ENCODE peak calls at places on chromosome 19, in five cellular contexts. One of them, this sample, is unnamed.

GRCh38 chr19:18294467-18294864 is 13.0 kb upstream of the JUND start:
- DNase-seq in fibroblast of lung: no peak
- DNase-seq in bronchial epithelial cell: peak
- DNase-seq in lower leg skin: peak
- DNase-seq in GM06990: peak
- DNase-seq in this sample: no peak

GRCh38 chr19:10660346-10660745 is 6.2 kb downstream of the ILF3 start:
- DNase-seq in GM06990: no peak
- DNase-seq in lower leg skin: no peak
- DNase-seq in fibroblast of lung: no peak
- DNase-seq in bronchial epithelial cell: peak
- DNase-seq in this sample: no peak

GRCh38 chr19:15288146-15288963 is 44.0 kb downstream of the BRD4 start:
- DNase-seq in bronchial epithelial cell: no peak
- DNase-seq in fibroblast of lung: no peak
- DNase-seq in lower leg skin: no peak
- DNase-seq in GM06990: peak
- DNase-seq in this sample: no peak

GRCh38 chr19:19113040-19113541 is 25.2 kb downstream of the TMEM161A start:
- DNase-seq in lower leg skin: no peak
- DNase-seq in GM06990: no peak
- DNase-seq in fibroblast of lung: peak
- DNase-seq in bronchial epithelial cell: no peak
- DNase-seq in this sample: peak

GRCh38 chr19:1221141-1221903 is 15.7 kb downstream of the STK11 start:
- DNase-seq in fibroblast of lung: peak
- DNase-seq in GM06990: no peak
- DNase-seq in bronchial epithelial cell: no peak
- DNase-seq in lower leg skin: no peak
- DNase-seq in this sample: no peak

GRCh38 chr19:34363094-34363493 is 1.9 kb upstream of the GPI start:
- DNase-seq in bronchial epithelial cell: no peak
- DNase-seq in lower leg skin: no peak
- DNase-seq in GM06990: no peak
- DNase-seq in fibroblast of lung: no peak
- DNase-seq in this sample: no peak

GRCh38 chr19:30516586-30516985 is 144.4 kb downstream of the ZNF536 start:
- DNase-seq in bronchial epithelial cell: no peak
- DNase-seq in GM06990: no peak
- DNase-seq in lower leg skin: no peak
- DNase-seq in fibroblast of lung: no peak
- DNase-seq in this sample: peak

GRCh38 chr19:43809762-43810696 is 7.8 kb upstream of the LYPD5 start:
- DNase-seq in bronchial epithelial cell: peak
- DNase-seq in lower leg skin: no peak
- DNase-seq in GM06990: peak
- DNase-seq in fibroblast of lung: peak
- DNase-seq in this sample: no peak

GRCh38 chr19:30666301-30666803 is 294.2 kb downstream of the ZNF536 start:
- DNase-seq in GM06990: no peak
- DNase-seq in fibroblast of lung: peak
- DNase-seq in bronchial epithelial cell: no peak
- DNase-seq in lower leg skin: no peak
- DNase-seq in this sample: no peak

GRCh38 chr19:49588370-49589122 is 2.4 kb upstream of the PRR12 start:
- DNase-seq in GM06990: no peak
- DNase-seq in lower leg skin: no peak
- DNase-seq in bronchial epithelial cell: no peak
- DNase-seq in fibroblast of lung: no peak
- DNase-seq in this sample: no peak

GRCh38 chr19:42440357-42441046 is 2.2 kb downstream of the CXCL17 start:
- DNase-seq in bronchial epithelial cell: peak
- DNase-seq in fibroblast of lung: peak
- DNase-seq in GM06990: peak
- DNase-seq in lower leg skin: peak
- DNase-seq in this sample: no peak

GRCh38 chr19:52398091-52398461 is 427 bp downstream of the ZNF528 start:
- DNase-seq in lower leg skin: no peak
- DNase-seq in fibroblast of lung: no peak
- DNase-seq in GM06990: no peak
- DNase-seq in bronchial epithelial cell: no peak
- DNase-seq in this sample: no peak

GRCh38 chr19:43780706-43781525 is at the start of gene KCNN4:
- DNase-seq in fibroblast of lung: peak
- DNase-seq in lower leg skin: no peak
- DNase-seq in GM06990: peak
- DNase-seq in bronchial epithelial cell: peak
- DNase-seq in this sample: no peak

GRCh38 chr19:15015946-15016542 is 33.2 kb upstream of the CASP14 start:
- DNase-seq in GM06990: no peak
- DNase-seq in bronchial epithelial cell: no peak
- DNase-seq in lower leg skin: no peak
- DNase-seq in fibroblast of lung: no peak
- DNase-seq in this sample: no peak

GRCh38 chr19:44607917-44608316 is 5.4 kb upstream of the IGSF23 start:
- DNase-seq in bronchial epithelial cell: no peak
- DNase-seq in lower leg skin: no peak
- DNase-seq in GM06990: no peak
- DNase-seq in fibroblast of lung: no peak
- DNase-seq in this sample: no peak

GRCh38 chr19:35704218-35704617 is at the start of gene ZBTB32:
- DNase-seq in GM06990: no peak
- DNase-seq in bronchial epithelial cell: peak
- DNase-seq in fibroblast of lung: peak
- DNase-seq in lower leg skin: no peak
- DNase-seq in this sample: no peak

GRCh38 chr19:49057636-49058234 is at the start of gene CGB7:
- DNase-seq in fibroblast of lung: peak
- DNase-seq in GM06990: no peak
- DNase-seq in lower leg skin: peak
- DNase-seq in bronchial epithelial cell: peak
- DNase-seq in this sample: no peak

GRCh38 chr19:11699931-11700794 is 38.6 kb downstream of the ZNF823 start:
- DNase-seq in bronchial epithelial cell: peak
- DNase-seq in GM06990: no peak
- DNase-seq in fibroblast of lung: peak
- DNase-seq in lower leg skin: no peak
- DNase-seq in this sample: no peak

GRCh38 chr19:35935911-35936737 is at the start of gene LRFN3:
- DNase-seq in fibroblast of lung: peak
- DNase-seq in GM06990: peak
- DNase-seq in bronchial epithelial cell: peak
- DNase-seq in lower leg skin: peak
- DNase-seq in this sample: peak

GRCh38 chr19:50548191-50549058 is 19.8 kb downstream of the LRRC4B start:
- DNase-seq in fibroblast of lung: no peak
- DNase-seq in lower leg skin: no peak
- DNase-seq in GM06990: no peak
- DNase-seq in bronchial epithelial cell: no peak
- DNase-seq in this sample: no peak

GRCh38 chr19:30676990-30677679 is 305.0 kb downstream of the ZNF536 start:
- DNase-seq in GM06990: no peak
- DNase-seq in bronchial epithelial cell: no peak
- DNase-seq in fibroblast of lung: no peak
- DNase-seq in lower leg skin: no peak
- DNase-seq in this sample: no peak

GRCh38 chr19:55340784-55341147 is 1.1 kb downstream of the KMT5C start:
- DNase-seq in bronchial epithelial cell: no peak
- DNase-seq in GM06990: no peak
- DNase-seq in lower leg skin: no peak
- DNase-seq in fibroblast of lung: no peak
- DNase-seq in this sample: no peak

GRCh38 chr19:1063030-1063908 is 3.7 kb upstream of the ARHGAP45 start:
- DNase-seq in fibroblast of lung: no peak
- DNase-seq in bronchial epithelial cell: no peak
- DNase-seq in GM06990: peak
- DNase-seq in lower leg skin: no peak
- DNase-seq in this sample: no peak

GRCh38 chr19:48329167-48329891 is 4.0 kb downstream of the EMP3 start:
- DNase-seq in GM06990: peak
- DNase-seq in fibroblast of lung: peak
- DNase-seq in lower leg skin: peak
- DNase-seq in bronchial epithelial cell: peak
- DNase-seq in this sample: no peak

GRCh38 chr19:28140201-28140600 is 1072.8 kb downstream of the UQCRFS1 start:
- DNase-seq in lower leg skin: no peak
- DNase-seq in fibroblast of lung: no peak
- DNase-seq in bronchial epithelial cell: no peak
- DNase-seq in GM06990: no peak
- DNase-seq in this sample: no peak

GRCh38 chr19:4748589-4748988 is 24.9 kb upstream of the DPP9 start:
- DNase-seq in fibroblast of lung: no peak
- DNase-seq in lower leg skin: no peak
- DNase-seq in bronchial epithelial cell: no peak
- DNase-seq in GM06990: no peak
- DNase-seq in this sample: no peak

GRCh38 chr19:37975596-37976515 is 68.8 kb downstream of the SIPA1L3 start:
- DNase-seq in bronchial epithelial cell: no peak
- DNase-seq in GM06990: peak
- DNase-seq in fibroblast of lung: no peak
- DNase-seq in lower leg skin: no peak
- DNase-seq in this sample: no peak

GRCh38 chr19:52896431-52897148 is 845 bp downstream of the ZNF320 start:
- DNase-seq in fibroblast of lung: peak
- DNase-seq in bronchial epithelial cell: peak
- DNase-seq in lower leg skin: peak
- DNase-seq in GM06990: no peak
- DNase-seq in this sample: no peak

GRCh38 chr19:48319647-48320537 is 5.5 kb upstream of the EMP3 start:
- DNase-seq in GM06990: peak
- DNase-seq in bronchial epithelial cell: peak
- DNase-seq in lower leg skin: peak
- DNase-seq in fibroblast of lung: peak
- DNase-seq in this sample: peak

GRCh38 chr19:10523135-10523636 is 5.9 kb upstream of the S1PR5 start:
- DNase-seq in fibroblast of lung: no peak
- DNase-seq in bronchial epithelial cell: no peak
- DNase-seq in lower leg skin: no peak
- DNase-seq in GM06990: no peak
- DNase-seq in this sample: no peak

DNA sequence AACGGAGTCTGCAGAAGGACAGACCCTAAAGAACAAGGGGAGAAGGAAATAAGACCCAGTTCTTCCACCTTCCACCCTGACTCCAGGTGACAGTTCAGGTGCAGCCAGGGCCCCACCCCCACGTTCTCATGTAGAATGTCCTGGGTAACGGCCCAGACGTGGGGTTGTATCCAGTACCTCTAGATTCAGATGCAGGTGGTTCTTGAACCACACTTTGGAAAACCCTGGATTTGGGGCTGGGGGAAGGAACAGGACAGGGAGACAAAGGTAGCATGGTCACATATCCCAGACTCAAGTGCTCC is 2.2 kb downstream of the DMPK start:
- DNase-seq in bronchial epithelial cell: no peak
- DNase-seq in fibroblast of lung: no peak
- DNase-seq in lower leg skin: no peak
- DNase-seq in GM06990: no peak
- DNase-seq in this sample: no peak
- H3K4me3 ChIP-seq in bronchial epithelial cell: no peak
- H3K4me3 ChIP-seq in fibroblast of lung: no peak
- H3K4me3 ChIP-seq in lower leg skin: no peak
- H3K4me3 ChIP-seq in GM06990: no peak
- H3K4me3 ChIP-seq in this sample: peak

DNA sequence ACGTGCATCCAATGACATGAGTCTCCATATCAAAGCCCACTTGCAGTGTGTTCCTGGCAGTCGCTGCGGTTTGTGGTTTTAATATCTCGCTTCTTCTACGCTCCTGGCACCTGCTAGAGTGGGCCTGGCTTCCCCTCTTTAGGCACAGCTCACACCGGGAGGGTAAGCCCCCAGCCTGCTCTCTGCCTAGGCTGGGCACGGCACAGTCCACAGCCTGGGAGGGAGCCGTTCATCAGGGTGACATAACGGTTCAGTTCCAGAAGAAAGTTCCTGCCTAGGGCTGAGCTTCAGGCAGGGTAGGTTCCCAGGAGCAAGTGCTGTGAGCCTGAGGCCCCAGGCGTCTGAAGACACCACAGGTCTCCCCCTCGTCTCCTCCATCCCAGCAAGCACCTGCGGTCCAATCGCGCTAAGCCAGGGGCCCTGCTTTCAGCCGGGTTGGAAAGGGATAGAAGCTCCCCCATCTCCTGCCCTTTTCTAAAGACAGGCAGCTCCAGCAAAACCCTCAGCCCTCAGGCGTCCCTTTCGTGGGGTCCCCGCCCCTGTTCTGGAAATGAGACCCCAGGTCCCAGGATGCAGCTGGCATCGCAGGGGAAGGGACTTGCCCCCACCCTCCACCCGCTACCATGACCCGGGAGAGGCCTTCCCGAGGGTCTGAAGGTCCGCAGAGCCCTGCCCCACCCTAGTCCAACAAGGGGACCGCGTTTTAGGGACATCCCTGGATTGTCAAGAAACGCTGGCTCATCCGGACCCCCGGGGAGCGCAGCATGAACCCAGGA is 121.6 kb upstream of the ZNF507 start:
- DNase-seq in bronchial epithelial cell: peak
- DNase-seq in fibroblast of lung: no peak
- DNase-seq in GM06990: no peak
- DNase-seq in lower leg skin: no peak
- DNase-seq in this sample: no peak
- H3K4me3 ChIP-seq in bronchial epithelial cell: no peak
- H3K4me3 ChIP-seq in fibroblast of lung: no peak
- H3K4me3 ChIP-seq in GM06990: no peak
- H3K4me3 ChIP-seq in lower leg skin: no peak
- H3K4me3 ChIP-seq in this sample: no peak

GRCh38 chr19:2303209-2303798 is 4.7 kb downstream of the LINGO3 start:
- DNase-seq in fibroblast of lung: no peak
- DNase-seq in bronchial epithelial cell: no peak
- DNase-seq in lower leg skin: no peak
- DNase-seq in GM06990: no peak
- DNase-seq in this sample: no peak
- H3K4me3 ChIP-seq in fibroblast of lung: no peak
- H3K4me3 ChIP-seq in bronchial epithelial cell: no peak
- H3K4me3 ChIP-seq in lower leg skin: no peak
- H3K4me3 ChIP-seq in GM06990: no peak
- H3K4me3 ChIP-seq in this sample: no peak

DNA sequence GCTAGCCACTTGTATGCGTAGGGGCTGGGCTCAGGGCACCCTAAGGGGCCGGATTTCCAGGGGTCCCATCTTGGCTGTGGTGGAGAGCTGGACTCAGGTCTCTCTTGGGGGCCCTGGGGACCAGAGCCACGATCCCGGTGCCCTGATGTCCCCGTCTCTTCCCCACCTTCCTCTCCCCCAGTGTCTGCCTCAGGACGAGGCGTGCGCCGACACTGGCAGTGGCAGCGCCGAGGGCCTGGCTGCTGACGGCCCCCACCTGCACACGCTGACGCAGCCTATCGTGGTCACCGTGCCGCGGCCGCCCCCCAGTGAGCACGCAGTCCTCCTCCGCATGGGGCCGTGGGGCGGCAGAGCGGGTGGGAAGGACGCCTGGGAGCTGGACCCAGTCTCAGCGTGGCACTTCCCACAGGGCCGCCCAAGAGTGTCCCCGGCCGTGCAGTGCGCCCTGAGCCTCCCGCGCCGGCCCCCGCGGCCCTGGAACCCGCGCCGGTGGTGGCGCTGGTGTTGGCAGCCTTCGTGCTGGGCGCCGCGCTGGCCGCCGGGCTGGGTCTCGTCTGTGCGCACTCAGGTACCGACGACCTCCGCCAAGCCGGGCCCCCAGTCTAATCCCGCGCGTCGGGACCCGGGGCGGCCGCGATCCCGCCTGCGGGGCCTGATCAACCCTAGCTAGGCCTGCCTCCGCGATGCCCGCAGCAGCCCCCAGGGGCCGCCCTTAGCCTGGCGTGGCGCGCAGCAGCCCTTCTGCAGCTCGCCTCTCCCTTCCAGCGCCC is 2.7 kb upstream of the SNAPC2 start:
- DNase-seq in GM06990: peak
- DNase-seq in bronchial epithelial cell: no peak
- DNase-seq in fibroblast of lung: peak
- DNase-seq in lower leg skin: no peak
- DNase-seq in this sample: no peak
- H3K4me3 ChIP-seq in GM06990: peak
- H3K4me3 ChIP-seq in bronchial epithelial cell: peak
- H3K4me3 ChIP-seq in fibroblast of lung: peak
- H3K4me3 ChIP-seq in lower leg skin: no peak
- H3K4me3 ChIP-seq in this sample: peak